ENCODE peak calls at places on chromosomes 6 and 20, in five cellular contexts. I is Peyer's patch, P is neuronal stem cell, L is GM23338, K is psoas muscle. G is an unnamed sample. For H3K4me1, the result is how much of the 10 kb centered on the place peaks cover.

GRCh38 chr6:20932284-20932683 is 398.0 kb downstream of the CDKAL1 start:
- DNase-seq in K (no peak), P (no peak), L (peak), I (no peak), G (no peak)

GRCh38 chr20:53903652-53903987 is 166.8 kb downstream of the BCAS1 start:
- DNase-seq in L (no peak), K (no peak), P (no peak), I (no peak), G (no peak)

GRCh38 chr20:18663932-18664331 is 76.1 kb downstream of the DTD1 start:
- DNase-seq in K (no peak), I (no peak), L (no peak), P (no peak), G (no peak)

GRCh38 chr6:80143312-80143960 is 37.0 kb downstream of the BCKDHB start:
- DNase-seq in P (no peak), K (peak), L (no peak), I (peak), G (no peak)

GRCh38 chr20:37807901-37808751 is 94.8 kb upstream of the VSTM2L start:
- DNase-seq in K (no peak), L (no peak), I (no peak), P (no peak), G (no peak)

GRCh38 chr6:138371720-138372119 is 6.0 kb upstream of the SMIM28 start:
- DNase-seq in I (no peak), P (no peak), L (no peak), K (no peak), G (no peak)

GRCh38 chr6:2221724-2222274 is 23.6 kb downstream of the GMDS start:
- DNase-seq in K (no peak), I (no peak), L (no peak), P (no peak), G (no peak)

GRCh38 chr6:33430991-33431879 is 11.4 kb downstream of the SYNGAP1 start:
- DNase-seq in I (peak), K (peak), P (peak), L (peak), G (peak)

GRCh38 chr6:90328004-90328403 is 31.4 kb upstream of the BACH2 start:
- DNase-seq in P (no peak), L (no peak), K (no peak), I (no peak), G (no peak)

GRCh38 chr6:52595000-52595795 is 18.3 kb upstream of the TRAM2 start:
- DNase-seq in L (peak), P (no peak), K (peak), I (no peak), G (no peak)

GRCh38 chr6:16778521-16778920 is 17.3 kb upstream of the ATXN1 start:
- DNase-seq in L (no peak), K (no peak), I (no peak), P (no peak), G (no peak)

GRCh38 chr6:81812416-81812815 is 59.9 kb upstream of the TENT5A start:
- DNase-seq in L (no peak), I (no peak), P (no peak), K (no peak), G (no peak)

GRCh38 chr6:134589512-134589911 is 271.6 kb upstream of the SGK1 start:
- DNase-seq in L (peak), I (no peak), K (no peak), P (no peak), G (no peak)

GRCh38 chr6:134491473-134491872 is 173.6 kb upstream of the SGK1 start:
- DNase-seq in I (no peak), K (no peak), L (no peak), P (no peak), G (no peak)

GRCh38 chr6:6376845-6377244 is 56.4 kb upstream of the F13A1 start:
- DNase-seq in P (no peak), I (no peak), K (no peak), L (no peak), G (no peak)

GRCh38 chr6:14373648-14374437 is 256.3 kb downstream of the CD83 start:
- DNase-seq in K (no peak), L (no peak), P (no peak), I (no peak), G (no peak)

DNA sequence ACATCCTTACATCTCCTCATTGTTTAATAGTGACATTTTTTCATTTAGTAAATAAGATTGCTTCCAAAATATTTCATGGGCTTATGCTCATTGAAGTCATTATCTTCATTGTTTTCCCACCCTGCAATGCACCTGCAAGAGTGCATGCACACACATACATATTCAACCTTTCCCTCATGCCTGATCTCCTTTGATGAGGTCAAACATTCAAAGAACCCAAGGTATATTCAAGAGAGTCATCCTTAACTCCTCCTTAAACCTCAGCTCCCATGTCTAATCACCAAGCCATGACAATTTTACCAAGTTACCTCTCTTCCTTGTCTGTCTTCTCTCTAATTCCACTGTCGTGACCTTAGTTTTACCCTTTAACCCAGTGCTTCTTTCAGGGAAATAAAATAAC is 56.5 kb downstream of the HIVEP2 start:
- DNase-seq in P (no peak), L (no peak), I (no peak), K (no peak), G (no peak)
- H3K4me1 ChIP-seq in P (under half), L (under half), I (under half), K (half or more), G (half or more)

GRCh38 chr20:57809149-57809548 is 99.3 kb upstream of the PMEPA1 start:
- DNase-seq in K (no peak), P (no peak), L (no peak), I (no peak), G (no peak)

GRCh38 chr20:57809661-57810172 is 99.9 kb upstream of the PMEPA1 start:
- DNase-seq in P (no peak), I (no peak), K (peak), L (no peak), G (no peak)

GRCh38 chr20:57807418-57808265 is 97.8 kb upstream of the PMEPA1 start:
- DNase-seq in K (no peak), I (no peak), L (no peak), P (no peak), G (no peak)

GRCh38 chr20:57806975-57807374 is 97.2 kb upstream of the PMEPA1 start:
- DNase-seq in L (no peak), I (no peak), P (no peak), K (no peak), G (no peak)

DNA sequence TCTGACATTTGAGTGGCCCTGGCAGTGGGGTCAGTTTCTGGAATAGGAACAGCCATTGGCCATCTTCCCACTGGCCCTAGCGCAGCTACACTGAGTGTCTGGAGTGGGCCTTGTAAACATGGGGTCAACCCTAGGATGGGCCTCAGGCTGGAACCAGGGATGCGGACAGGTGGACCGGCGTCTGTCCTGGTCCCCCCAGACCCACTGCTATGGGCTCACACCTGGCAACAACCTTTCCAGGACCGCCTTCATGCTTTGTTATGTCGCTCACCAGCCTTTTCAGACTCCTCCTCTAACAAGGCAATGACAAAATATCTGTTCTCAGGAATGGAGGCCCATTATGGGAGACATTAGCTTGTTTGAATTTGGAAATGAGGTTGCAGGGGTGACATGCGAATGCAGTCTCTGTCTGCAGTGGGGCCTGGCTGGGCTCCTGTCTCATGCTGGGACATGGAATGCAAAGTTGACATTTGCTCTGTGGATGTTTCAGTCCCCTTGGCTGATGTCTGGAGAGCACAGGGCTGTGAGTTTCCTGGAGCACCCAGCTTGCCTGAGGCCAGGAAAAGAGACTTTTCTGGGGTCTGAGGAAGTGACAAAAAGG is 98.6 kb upstream of the PMEPA1 start:
- DNase-seq in I (no peak), K (no peak), P (no peak), L (no peak), G (no peak)
- H3K27ac ChIP-seq in I (no peak), K (no peak), P (no peak), L (no peak), G (no peak)

GRCh38 chr6:109455161-109455501 is 441 bp downstream of the MICAL1 start:
- DNase-seq in K (no peak), I (no peak), P (no peak), L (peak), G (peak)
- H3K4me1 ChIP-seq in K (under half), I (under half), P (under half), L (under half), G (half or more)

DNA sequence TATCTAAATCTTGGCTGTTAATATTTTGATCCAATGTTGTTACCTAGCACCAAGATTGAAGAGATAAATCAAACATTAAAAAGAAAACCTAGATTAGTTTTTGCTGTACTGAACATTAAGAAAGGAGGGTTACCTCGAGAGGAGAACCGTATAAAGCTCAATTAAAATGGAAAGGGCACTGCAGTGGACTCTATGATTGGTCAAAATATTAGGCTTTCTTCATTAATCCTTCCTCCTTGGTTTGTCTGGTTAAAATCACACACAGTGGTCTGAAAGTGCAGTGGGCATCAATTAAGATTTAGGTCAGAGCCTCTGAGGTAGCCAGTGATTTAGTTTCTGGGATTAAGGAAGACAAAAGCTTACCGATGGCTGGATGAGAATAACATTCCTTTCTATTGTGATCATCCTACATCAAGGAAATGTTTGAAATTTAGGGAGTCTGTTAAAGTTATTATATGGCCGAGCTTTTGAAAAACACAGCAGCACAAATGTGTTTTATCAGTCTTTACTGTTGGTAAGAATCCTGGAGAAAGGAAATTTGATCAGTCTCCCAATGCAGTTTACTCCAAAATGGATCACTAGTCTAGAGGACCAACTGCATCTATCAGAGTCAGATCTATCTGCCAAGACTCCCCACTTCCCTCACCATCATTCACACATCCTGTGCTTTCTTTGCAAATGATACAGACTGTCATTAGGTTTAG is 134.6 kb upstream of the NEDD9 start:
- DNase-seq in I (no peak), K (no peak), L (peak), P (peak), G (no peak)
- H3K27ac ChIP-seq in I (no peak), K (peak), L (no peak), P (peak), G (peak)

DNA sequence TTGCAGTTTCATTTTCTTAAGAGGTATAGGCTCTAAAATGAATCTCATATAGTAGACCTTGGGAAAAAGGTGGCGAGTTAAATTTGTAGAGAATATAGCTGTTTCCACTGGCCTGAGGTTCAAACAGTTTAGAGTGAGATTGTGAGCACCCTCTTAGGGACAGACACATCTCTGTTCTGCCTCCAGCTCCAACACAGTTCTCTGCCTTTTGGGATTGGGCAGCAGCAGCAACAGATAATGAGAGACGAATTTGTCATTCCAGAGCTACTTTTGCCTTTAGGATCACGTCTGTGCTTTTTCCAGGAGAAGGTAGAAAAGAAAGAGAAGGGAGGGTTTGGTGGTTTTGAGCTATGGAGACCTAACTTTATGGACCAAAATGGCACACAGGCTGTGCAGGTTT is 289.4 kb downstream of the PRL start:
- DNase-seq in I (no peak), K (no peak), P (no peak), L (no peak), G (no peak)
- H3K4me1 ChIP-seq in I (under half), K (under half), P (under half), L (under half), G (under half)

G was measured in CD4-positive, alpha-beta memory T cell.